ENCODE peak calls at places on chromosomes 6 and 20, in six cellular contexts. One of them, this sample, is unnamed.

GRCh38 chr6:32075781-32076494 is 33.2 kb downstream of the TNXB start:
- DNase-seq in SW480: no peak
- DNase-seq in AG04450: no peak
- DNase-seq in SJCRH30: peak
- DNase-seq in OCI-LY7: no peak
- DNase-seq in NCI-H774: no peak
- DNase-seq in this sample: no peak

GRCh38 chr6:38504996-38505395 is 134.7 kb downstream of the BTBD9 start:
- DNase-seq in SW480: no peak
- DNase-seq in AG04450: no peak
- DNase-seq in SJCRH30: no peak
- DNase-seq in OCI-LY7: no peak
- DNase-seq in NCI-H774: no peak
- DNase-seq in this sample: no peak

GRCh38 chr6:31837612-31838553 is 10.3 kb downstream of the HSPA1B start:
- DNase-seq in SW480: no peak
- DNase-seq in AG04450: no peak
- DNase-seq in SJCRH30: no peak
- DNase-seq in OCI-LY7: peak
- DNase-seq in NCI-H774: no peak
- DNase-seq in this sample: no peak

GRCh38 chr20:44496976-44497375 is 21.3 kb downstream of the TTPAL start:
- DNase-seq in SW480: peak
- DNase-seq in AG04450: peak
- DNase-seq in SJCRH30: no peak
- DNase-seq in OCI-LY7: no peak
- DNase-seq in NCI-H774: no peak
- DNase-seq in this sample: no peak

GRCh38 chr6:73418081-73418741 is 23.6 kb downstream of the DDX43 start:
- DNase-seq in SW480: no peak
- DNase-seq in AG04450: peak
- DNase-seq in SJCRH30: peak
- DNase-seq in OCI-LY7: no peak
- DNase-seq in NCI-H774: no peak
- DNase-seq in this sample: no peak

GRCh38 chr20:52312131-52312729 is 120.7 kb upstream of the ZFP64 start:
- DNase-seq in SW480: peak
- DNase-seq in AG04450: peak
- DNase-seq in SJCRH30: peak
- DNase-seq in OCI-LY7: peak
- DNase-seq in NCI-H774: peak
- DNase-seq in this sample: peak

GRCh38 chr6:46042355-46042999 is 26.8 kb upstream of the CLIC5 start:
- DNase-seq in SW480: peak
- DNase-seq in AG04450: no peak
- DNase-seq in SJCRH30: peak
- DNase-seq in OCI-LY7: peak
- DNase-seq in NCI-H774: peak
- DNase-seq in this sample: peak

GRCh38 chr6:33481192-33481591 is 26.8 kb downstream of the ZBTB9 start:
- DNase-seq in SW480: no peak
- DNase-seq in AG04450: no peak
- DNase-seq in SJCRH30: no peak
- DNase-seq in OCI-LY7: no peak
- DNase-seq in NCI-H774: no peak
- DNase-seq in this sample: no peak

GRCh38 chr6:158194487-158195280 is 26.5 kb downstream of the GTF2H5 start:
- DNase-seq in SW480: no peak
- DNase-seq in AG04450: no peak
- DNase-seq in SJCRH30: no peak
- DNase-seq in OCI-LY7: no peak
- DNase-seq in NCI-H774: no peak
- DNase-seq in this sample: no peak

GRCh38 chr6:125511809-125512341 is 210.1 kb upstream of the HDDC2 start:
- DNase-seq in SW480: no peak
- DNase-seq in AG04450: no peak
- DNase-seq in SJCRH30: peak
- DNase-seq in OCI-LY7: no peak
- DNase-seq in NCI-H774: peak
- DNase-seq in this sample: no peak

GRCh38 chr6:31272856-31273626 is 1.1 kb upstream of the HLA-C start:
- DNase-seq in SW480: no peak
- DNase-seq in AG04450: no peak
- DNase-seq in SJCRH30: no peak
- DNase-seq in OCI-LY7: peak
- DNase-seq in NCI-H774: no peak
- DNase-seq in this sample: no peak

GRCh38 chr20:57704245-57704644 is 5.6 kb downstream of the PMEPA1 start:
- DNase-seq in SW480: no peak
- DNase-seq in AG04450: no peak
- DNase-seq in SJCRH30: no peak
- DNase-seq in OCI-LY7: no peak
- DNase-seq in NCI-H774: no peak
- DNase-seq in this sample: no peak

GRCh38 chr6:89350281-89351037 is 2.1 kb downstream of the UBE2J1 start:
- DNase-seq in SW480: peak
- DNase-seq in AG04450: no peak
- DNase-seq in SJCRH30: no peak
- DNase-seq in OCI-LY7: peak
- DNase-seq in NCI-H774: no peak
- DNase-seq in this sample: peak

GRCh38 chr6:15017251-15017650 is 228.6 kb upstream of the JARID2 start:
- DNase-seq in SW480: peak
- DNase-seq in AG04450: no peak
- DNase-seq in SJCRH30: no peak
- DNase-seq in OCI-LY7: no peak
- DNase-seq in NCI-H774: no peak
- DNase-seq in this sample: peak

GRCh38 chr6:162244031-162244430 is 483.5 kb downstream of the PRKN start:
- DNase-seq in SW480: no peak
- DNase-seq in AG04450: no peak
- DNase-seq in SJCRH30: no peak
- DNase-seq in OCI-LY7: no peak
- DNase-seq in NCI-H774: no peak
- DNase-seq in this sample: no peak

GRCh38 chr6:155787168-155787567 is 331.5 kb upstream of the NOX3 start:
- DNase-seq in SW480: no peak
- DNase-seq in AG04450: no peak
- DNase-seq in SJCRH30: no peak
- DNase-seq in OCI-LY7: peak
- DNase-seq in NCI-H774: no peak
- DNase-seq in this sample: no peak

GRCh38 chr6:38420207-38420606 is 219.5 kb downstream of the BTBD9 start:
- DNase-seq in SW480: no peak
- DNase-seq in AG04450: no peak
- DNase-seq in SJCRH30: no peak
- DNase-seq in OCI-LY7: no peak
- DNase-seq in NCI-H774: no peak
- DNase-seq in this sample: no peak